ENCODE peak calls at places on chromosomes 11 and 22, in four cellular contexts. S, U, Q and R are unnamed samples.

GRCh38 chr11:91984033-91984568 is 240.5 kb upstream of the FAT3 start:
- DNase-seq in Q (no peak), U (no peak), S (no peak), R (no peak)

GRCh38 chr22:44520695-44521094 is 22.7 kb upstream of the RTL6 start:
- DNase-seq in U (no peak), Q (no peak), S (no peak), R (no peak)

GRCh38 chr11:19723572-19724342 is 11.1 kb downstream of the NAV2 start:
- DNase-seq in Q (no peak), U (no peak), S (no peak), R (peak)

GRCh38 chr22:31148516-31148915 is 8.2 kb upstream of the PLA2G3 start:
- DNase-seq in Q (no peak), U (no peak), S (no peak), R (no peak)

GRCh38 chr11:83543918-83544491 is 257.8 kb upstream of the CCDC90B start:
- DNase-seq in U (no peak), S (no peak), Q (no peak), R (peak)

GRCh38 chr11:60872124-60872951 is 5.0 kb downstream of the ZP1 start:
- DNase-seq in U (no peak), Q (no peak), S (peak), R (no peak)

GRCh38 chr11:82718307-82718706 is 15.4 kb downstream of the FAM181B start:
- DNase-seq in Q (peak), S (no peak), U (peak), R (peak)

GRCh38 chr11:111148116-111148515 is 97.4 kb upstream of the POU2AF2 start:
- DNase-seq in Q (no peak), U (no peak), S (no peak), R (no peak)

GRCh38 chr11:911031-911889 is 650 bp upstream of the CHID1 start:
- DNase-seq in U (peak), Q (peak), S (peak), R (peak)

GRCh38 chr22:17888855-17889254 is 114.6 kb upstream of the BID start:
- DNase-seq in U (peak), S (no peak), Q (no peak), R (no peak)
- TF ChIP-seq CTCF in U (peak), S (no peak), Q (no peak), R (no peak)

GRCh38 chr11:67250059-67251043 is 15.9 kb upstream of the GRK2 start:
- DNase-seq in S (no peak), U (no peak), Q (no peak), R (no peak)

GRCh38 chr11:67251841-67252240 is 14.4 kb upstream of the GRK2 start:
- DNase-seq in U (no peak), S (no peak), Q (no peak), R (no peak)

GRCh38 chr11:67253872-67254624 is 12.2 kb upstream of the GRK2 start:
- DNase-seq in Q (no peak), S (no peak), U (no peak), R (no peak)

GRCh38 chr11:67254768-67255167 is 11.5 kb upstream of the GRK2 start:
- DNase-seq in U (no peak), Q (no peak), S (no peak), R (no peak)

GRCh38 chr11:67252831-67253239 is 13.4 kb upstream of the GRK2 start:
- DNase-seq in Q (no peak), U (peak), S (no peak), R (peak)
- TF ChIP-seq CTCF in Q (peak), U (peak), S (no peak), R (peak)

GRCh38 chr22:39677967-39678366 is 107.4 kb downstream of the CACNA1I start:
- DNase-seq in Q (no peak), U (no peak), S (no peak), R (no peak)

GRCh38 chr22:39680486-39680885 is 109.9 kb downstream of the CACNA1I start:
- DNase-seq in Q (no peak), U (no peak), S (no peak), R (no peak)

GRCh38 chr22:39679652-39680051 is 109.1 kb downstream of the CACNA1I start:
- DNase-seq in S (no peak), Q (no peak), U (no peak), R (no peak)

GRCh38 chr22:39681038-39681861 is 110.7 kb downstream of the CACNA1I start:
- DNase-seq in U (no peak), S (no peak), Q (no peak), R (no peak)

GRCh38 chr22:39678862-39679490 is 108.4 kb downstream of the CACNA1I start:
- DNase-seq in Q (no peak), S (no peak), U (no peak), R (no peak)
- TF ChIP-seq CTCF in Q (no peak), S (no peak), U (no peak), R (no peak)

GRCh38 chr11:36478700-36479329 is 31.3 kb downstream of the TRAF6 start:
- DNase-seq in S (peak), Q (peak), U (peak), R (peak)
- TF ChIP-seq CTCF in S (no peak), Q (no peak), U (peak), R (peak)

GRCh38 chr11:124113890-124114289 is 1.4 kb upstream of the VWA5A start:
- DNase-seq in S (peak), U (no peak), Q (no peak), R (no peak)

GRCh38 chr11:124109377-124109776 is 5.9 kb upstream of the VWA5A start:
- DNase-seq in U (no peak), S (no peak), Q (no peak), R (no peak)

DNA sequence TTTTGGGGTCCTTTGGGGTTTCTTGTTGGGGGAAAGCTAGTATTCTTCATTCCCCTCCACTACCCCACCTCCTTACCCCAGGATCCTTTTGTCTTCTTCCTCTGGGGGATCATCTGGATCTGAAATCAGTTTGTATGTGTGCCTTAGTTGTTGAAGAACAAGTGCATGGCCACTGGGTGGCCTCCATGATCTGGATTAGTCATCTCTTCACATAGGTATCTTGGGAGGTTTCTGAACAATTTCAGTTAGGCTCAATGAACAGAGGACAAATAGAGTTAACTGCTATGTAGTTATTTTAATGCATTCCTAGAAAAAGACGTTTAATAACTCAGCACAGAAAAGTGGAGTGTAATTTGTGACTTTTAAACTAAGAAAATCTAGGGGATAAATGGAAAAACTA is 7.1 kb upstream of the VWA5A start:
- DNase-seq in Q (peak), U (peak), S (peak), R (peak)
- TF ChIP-seq CTCF in Q (peak), U (peak), S (peak), R (no peak)

GRCh38 chr11:74605403-74605802 is 13.0 kb downstream of the POLD3 start:
- DNase-seq in U (no peak), Q (no peak), S (no peak), R (no peak)
- TF ChIP-seq CTCF in U (no peak), Q (no peak), S (no peak), R (no peak)

GRCh38 chr11:64875369-64876225 is 2.8 kb downstream of the EHD1 start:
- DNase-seq in U (no peak), Q (no peak), S (no peak), R (no peak)
- TF ChIP-seq CTCF in U (no peak), Q (no peak), S (no peak), R (no peak)

GRCh38 chr11:118641463-118642019 is 34.1 kb downstream of the PHLDB1 start:
- DNase-seq in U (no peak), S (peak), Q (no peak), R (no peak)

GRCh38 chr11:118639899-118640298 is 32.5 kb downstream of the PHLDB1 start:
- DNase-seq in U (no peak), S (no peak), Q (no peak), R (no peak)

GRCh38 chr11:118638726-118639125 is 31.3 kb downstream of the PHLDB1 start:
- DNase-seq in S (no peak), Q (no peak), U (no peak), R (no peak)

GRCh38 chr11:118643142-118643994 is 36.0 kb downstream of the PHLDB1 start:
- DNase-seq in S (no peak), Q (no peak), U (no peak), R (no peak)

GRCh38 chr11:118640332-118641154 is 33.1 kb downstream of the PHLDB1 start:
- DNase-seq in S (no peak), Q (no peak), U (no peak), R (no peak)
- TF ChIP-seq CTCF in S (peak), Q (no peak), U (no peak), R (no peak)

GRCh38 chr11:64266339-64266738 is 15.0 kb downstream of the PLCB3 start:
- DNase-seq in U (no peak), Q (no peak), S (no peak), R (no peak)

GRCh38 chr11:64268028-64268686 is 16.3 kb downstream of the BAD start:
- DNase-seq in S (no peak), Q (no peak), U (no peak), R (no peak)

GRCh38 chr11:64269380-64270234 is 14.9 kb downstream of the BAD start:
- DNase-seq in S (peak), U (peak), Q (peak), R (peak)

GRCh38 chr11:64267207-64267945 is 16.0 kb downstream of the PLCB3 start:
- DNase-seq in U (no peak), S (no peak), Q (no peak), R (no peak)

DNA sequence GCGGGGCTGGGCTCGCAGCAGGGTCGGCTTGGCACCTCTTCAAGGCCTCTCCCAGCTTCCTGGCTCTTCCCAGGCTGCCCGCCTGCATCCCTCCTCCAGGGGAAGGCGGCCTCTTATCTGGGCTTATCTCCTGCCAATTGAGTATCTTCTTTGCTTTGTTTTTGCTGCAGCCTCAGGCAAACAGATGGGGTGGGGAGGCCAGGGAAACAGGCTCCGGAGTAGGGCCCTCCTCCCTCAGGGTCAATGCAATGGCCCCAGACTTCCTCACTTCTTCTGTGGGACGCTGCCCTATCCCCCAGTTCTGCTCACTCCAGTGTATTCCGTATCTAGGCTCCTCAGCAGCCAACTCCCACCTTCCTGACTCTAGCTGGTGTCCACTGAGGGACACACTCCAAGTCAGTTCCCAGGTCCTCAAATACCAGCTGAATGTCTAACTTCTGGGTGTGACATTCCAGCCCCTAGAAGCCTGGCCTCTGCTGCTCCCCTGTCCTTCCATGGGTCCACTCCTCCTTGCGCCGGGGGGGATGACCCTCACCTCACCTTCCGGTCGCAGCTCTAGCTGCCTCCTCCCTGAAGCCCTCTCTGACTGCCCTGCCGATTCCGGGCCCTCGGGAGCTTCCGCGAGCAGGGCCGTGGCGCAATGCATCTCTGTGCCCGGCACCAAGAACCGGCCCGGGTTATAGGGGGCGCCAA is 15.6 kb downstream of the BAD start:
- DNase-seq in Q (peak), S (peak), U (peak), R (peak)
- TF ChIP-seq CTCF in Q (peak), S (peak), U (no peak), R (no peak)

GRCh38 chr11:84714316-84714780 is 912.8 kb downstream of the DLG2 start:
- DNase-seq in U (peak), S (peak), Q (peak), R (peak)
- TF ChIP-seq CTCF in U (peak), S (peak), Q (peak), R (peak)